ENCODE peak calls at places on chromosome 13, in five cellular contexts. F, E, G, J and A are unnamed samples.

GRCh38 chr13:107250626-107251025 is 682.7 kb upstream of the ARGLU1 start:
- DNase-seq in E (no peak), F (no peak), J (no peak), G (no peak), A (no peak)

GRCh38 chr13:110944121-110944967 is 29.5 kb upstream of the ANKRD10 start:
- DNase-seq in J (peak), E (peak), G (peak), F (peak), A (no peak)

GRCh38 chr13:45496942-45497341 is 32.2 kb downstream of the COG3 start:
- DNase-seq in E (no peak), G (no peak), J (no peak), F (no peak), A (no peak)

GRCh38 chr13:80630685-80631121 is 289.8 kb upstream of the SPRY2 start:
- DNase-seq in J (no peak), G (no peak), F (no peak), E (no peak), A (no peak)

GRCh38 chr13:110047511-110047910 is 259.4 kb downstream of the COL4A1 start:
- DNase-seq in J (no peak), F (peak), G (no peak), E (peak), A (no peak)

GRCh38 chr13:52846567-52847321 is 1.7 kb downstream of the PCDH8 start:
- DNase-seq in G (no peak), E (peak), F (peak), J (no peak), A (peak)

GRCh38 chr13:103277099-103277498 is 210.9 kb upstream of the SLC10A2 start:
- DNase-seq in G (no peak), J (peak), E (no peak), F (no peak), A (no peak)

GRCh38 chr13:37869506-37869755 is 141 bp downstream of the TRPC4 start:
- DNase-seq in G (no peak), E (no peak), F (peak), J (no peak), A (no peak)

GRCh38 chr13:50676602-50677001 is 166.9 kb downstream of the DLEU7 start:
- DNase-seq in E (no peak), J (peak), G (no peak), F (no peak), A (no peak)

GRCh38 chr13:60441761-60442160 is 44.7 kb downstream of the TDRD3 start:
- DNase-seq in F (no peak), G (no peak), J (no peak), E (no peak), A (no peak)

GRCh38 chr13:84400711-84401110 is 518.4 kb upstream of the SLITRK1 start:
- DNase-seq in J (no peak), F (no peak), E (no peak), G (no peak), A (no peak)

GRCh38 chr13:113410472-113411201 is 42.7 kb downstream of the ADPRHL1 start:
- DNase-seq in G (peak), E (no peak), F (no peak), J (no peak), A (no peak)

GRCh38 chr13:98222081-98222554 is 45.0 kb upstream of the RNF113B start:
- DNase-seq in J (no peak), F (no peak), E (no peak), G (no peak), A (no peak)

GRCh38 chr13:24165746-24166145 is 5.2 kb downstream of the SPATA13 start:
- DNase-seq in F (no peak), E (no peak), G (no peak), J (no peak), A (no peak)

GRCh38 chr13:98509271-98510155 is 67.4 kb downstream of the STK24 start:
- DNase-seq in J (peak), G (peak), F (no peak), E (no peak), A (no peak)

GRCh38 chr13:57633141-57633949 is 1.8 kb downstream of the PCDH17 start:
- DNase-seq in G (no peak), J (no peak), E (peak), F (peak), A (peak)

GRCh38 chr13:59261928-59262488 is 901.7 kb downstream of the DIAPH3 start:
- DNase-seq in J (peak), F (peak), E (peak), G (peak), A (no peak)

GRCh38 chr13:25901460-25902376 is 150.1 kb downstream of the SHISA2 start:
- DNase-seq in E (no peak), G (peak), F (no peak), J (peak), A (no peak)

GRCh38 chr13:43033038-43033437 is 9.7 kb downstream of the DNAJC15 start:
- DNase-seq in E (no peak), G (no peak), F (no peak), J (no peak), A (no peak)

GRCh38 chr13:104805346-104805745 is 1730.1 kb downstream of the EFNB2 start:
- DNase-seq in F (no peak), J (no peak), E (no peak), G (no peak), A (no peak)

GRCh38 chr13:28035146-28035782 is 46.8 kb upstream of the URAD start:
- DNase-seq in F (no peak), J (peak), G (peak), E (no peak), A (no peak)

GRCh38 chr13:57725480-57725879 is 93.9 kb downstream of the PCDH17 start:
- DNase-seq in J (no peak), F (no peak), E (no peak), G (no peak), A (no peak)

GRCh38 chr13:51912511-51913225 is 50.9 kb downstream of the CCDC70 start:
- DNase-seq in F (no peak), J (no peak), E (no peak), G (peak), A (no peak)

GRCh38 chr13:41848435-41849255 is 112.3 kb downstream of the VWA8 start:
- DNase-seq in F (peak), E (no peak), G (no peak), J (no peak), A (no peak)
- TF ChIP-seq CTCF in F (peak), E (no peak), G (no peak), J (no peak), A (no peak)

DNA sequence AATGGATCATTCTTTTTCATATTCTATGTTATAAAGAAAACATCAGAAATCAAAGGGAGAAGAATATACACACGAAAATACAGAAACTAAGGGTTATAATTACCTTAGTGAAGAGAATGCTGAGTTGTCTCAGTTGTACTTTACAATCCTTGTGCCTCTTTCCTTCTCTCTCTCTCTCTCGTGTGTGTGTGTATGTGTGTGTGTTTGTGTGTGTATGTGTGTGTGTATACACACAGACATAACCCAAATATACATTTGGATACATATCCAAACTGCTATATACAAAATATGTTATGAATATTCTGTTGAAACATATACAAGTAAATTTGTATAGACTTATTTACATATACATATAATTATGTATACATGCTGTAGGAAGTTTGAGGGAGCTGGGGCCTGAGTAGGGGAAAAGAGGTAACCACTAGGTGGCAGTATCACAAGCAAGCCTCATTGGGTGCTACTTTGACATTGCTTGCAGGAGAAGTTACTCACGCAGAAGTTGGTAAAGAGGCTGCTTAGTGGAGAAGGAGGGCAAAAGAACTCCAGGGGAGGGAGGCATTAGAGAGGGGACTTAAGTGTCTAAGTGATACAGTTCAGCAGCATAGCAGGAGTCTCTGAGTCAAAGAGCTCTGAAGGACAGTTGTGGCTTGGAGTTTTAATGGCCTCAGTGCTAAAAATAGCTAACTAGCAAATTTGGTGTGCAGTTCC is 465.1 kb upstream of the PCDH20 start:
- DNase-seq in E (peak), G (peak), J (peak), F (peak), A (no peak)
- TF ChIP-seq CTCF in E (peak), G (peak), J (peak), F (peak), A (peak)

GRCh38 chr13:71977028-71977427 is 110.0 kb upstream of the DACH1 start:
- DNase-seq in E (no peak), G (no peak), J (no peak), F (no peak), A (no peak)

DNA sequence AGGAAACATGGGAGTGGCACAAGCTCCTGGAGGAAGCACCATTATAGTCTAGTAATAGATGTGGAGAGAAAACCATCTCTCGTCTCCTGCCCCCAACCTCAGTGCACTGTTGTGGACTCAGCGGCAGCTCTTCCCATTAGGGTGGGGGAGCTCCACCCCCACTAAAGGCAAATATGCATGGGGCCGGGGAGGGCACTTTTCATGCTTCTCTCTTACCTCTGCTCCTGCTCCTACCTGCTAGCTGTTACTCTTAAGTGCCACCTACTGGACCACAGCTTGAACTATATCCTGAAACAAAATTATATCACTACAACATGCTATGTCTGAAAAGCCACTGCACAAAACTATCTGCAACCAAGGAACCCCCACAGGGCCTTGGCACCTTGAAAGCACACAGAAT is 112.6 kb upstream of the DACH1 start:
- DNase-seq in F (peak), G (peak), E (no peak), J (peak), A (no peak)
- TF ChIP-seq CTCF in F (no peak), G (peak), E (no peak), J (peak), A (peak)

DNA sequence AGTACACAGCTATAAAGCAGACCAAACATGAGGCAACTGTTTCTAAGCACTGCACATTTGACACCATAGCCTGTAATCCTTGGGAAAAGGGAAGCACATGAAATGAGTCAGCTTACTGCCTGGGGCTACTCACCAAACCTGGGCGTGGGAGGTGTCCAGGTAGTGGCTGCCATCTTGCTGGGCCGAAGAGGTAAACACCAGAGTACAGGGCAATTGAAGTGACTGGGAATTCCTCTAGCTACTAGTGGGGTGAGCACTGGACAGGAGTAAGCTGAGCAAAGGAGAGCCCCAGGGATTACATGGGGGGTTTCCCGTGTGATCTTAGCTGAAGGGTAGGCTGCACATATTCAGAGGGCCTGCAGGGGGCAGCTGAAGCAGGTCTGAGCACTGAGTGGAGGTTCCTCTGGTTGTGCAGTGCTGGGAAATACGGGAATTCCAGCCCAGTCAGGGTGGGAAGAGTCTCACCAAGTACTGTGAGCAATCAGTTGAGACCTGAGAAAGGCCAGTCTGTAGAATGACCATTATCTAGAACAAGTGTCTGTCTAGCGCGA is 140.5 kb downstream of the SLC7A1 start:
- DNase-seq in F (no peak), J (peak), G (peak), E (no peak), A (no peak)
- TF ChIP-seq CTCF in F (peak), J (peak), G (peak), E (no peak), A (peak)

DNA sequence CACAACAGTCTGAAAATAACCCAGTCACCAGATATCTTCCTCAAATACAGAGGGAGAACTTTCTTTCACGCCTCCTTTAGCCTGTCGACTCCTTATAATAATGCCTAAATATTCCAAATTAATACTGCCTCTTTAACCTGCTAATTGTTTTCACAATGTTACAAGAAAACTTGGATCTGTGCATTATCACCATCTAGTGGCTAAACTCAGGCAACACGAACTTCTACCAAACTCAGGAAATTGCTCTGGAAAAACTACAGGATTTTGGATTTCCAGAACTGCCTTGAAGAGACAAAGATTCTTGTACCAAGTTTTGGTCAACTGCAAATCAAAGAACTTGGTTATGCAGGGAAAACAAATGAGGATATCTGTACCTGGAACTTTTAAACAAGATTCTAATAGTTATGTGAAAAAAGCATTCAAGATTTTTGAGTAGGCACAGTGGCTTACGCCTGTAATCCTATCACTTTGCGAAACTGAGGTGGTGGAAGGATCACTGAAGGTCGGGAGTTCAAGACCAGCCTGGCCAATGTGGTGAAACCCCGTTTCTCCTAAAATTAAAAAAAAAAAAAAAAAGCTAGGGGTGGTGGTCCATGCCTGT is 10.8 kb downstream of the CLN5 start:
- DNase-seq in J (peak), E (no peak), G (peak), F (peak), A (no peak)
- TF ChIP-seq CTCF in J (peak), E (peak), G (peak), F (peak), A (peak)